ENCODE peak calls at places on chromosomes 6 and 20, in five cellular contexts. J is HepG2, G is H1, Y is K562, E is WTC11. H is an unnamed sample.

GRCh38 chr6:153997221-153997620 is 41.8 kb upstream of the OPRM1 start:
- DNase-seq in J (no peak), G (no peak), Y (no peak), E (no peak), H (no peak)

GRCh38 chr20:373171-373890 is 7.2 kb upstream of the TRIB3 start:
- DNase-seq in J (peak), G (no peak), Y (peak), E (peak), H (no peak)

GRCh38 chr6:77834591-77834996 is 181.8 kb downstream of the MEI4 start:
- DNase-seq in J (peak), G (no peak), Y (no peak), E (no peak), H (no peak)

GRCh38 chr6:152313542-152314482 is 323.4 kb downstream of the SYNE1 start:
- DNase-seq in J (peak), G (no peak), Y (no peak), E (no peak), H (no peak)

GRCh38 chr6:49645139-49645538 is 8.5 kb upstream of the RHAG start:
- DNase-seq in J (no peak), G (no peak), Y (no peak), E (no peak), H (no peak)

GRCh38 chr6:130223508-130223907 is 757 bp upstream of the SAMD3 start:
- DNase-seq in J (no peak), G (no peak), Y (no peak), E (no peak), H (peak)

GRCh38 chr6:150195996-150196417 is 53.2 kb downstream of the PPP1R14C start:
- DNase-seq in J (no peak), G (no peak), Y (no peak), E (no peak), H (no peak)

GRCh38 chr6:21732731-21733130 is 139.2 kb downstream of the SOX4 start:
- DNase-seq in J (no peak), G (no peak), Y (no peak), E (no peak), H (no peak)

GRCh38 chr20:42366626-42367025 is 748.4 kb upstream of the CHD6 start:
- DNase-seq in J (no peak), G (no peak), Y (no peak), E (no peak), H (no peak)

GRCh38 chr6:106609699-106610098 is 19.6 kb downstream of the RTN4IP1 start:
- DNase-seq in J (peak), G (no peak), Y (no peak), E (peak), H (no peak)

GRCh38 chr6:74969591-74970267 is 236.1 kb downstream of the COL12A1 start:
- DNase-seq in J (no peak), G (no peak), Y (no peak), E (no peak), H (no peak)

GRCh38 chr6:23855497-23856116 is 270.4 kb upstream of the NRSN1 start:
- DNase-seq in J (no peak), G (no peak), Y (no peak), E (no peak), H (no peak)

GRCh38 chr6:69610073-69610472 is 186.7 kb downstream of the LMBRD1 start:
- DNase-seq in J (no peak), G (no peak), Y (no peak), E (no peak), H (no peak)

GRCh38 chr6:43584892-43585570 is 9.0 kb downstream of the POLH start:
- DNase-seq in J (no peak), G (no peak), Y (no peak), E (no peak), H (no peak)

GRCh38 chr20:33770005-33770404 is 38.2 kb downstream of the ZNF341 start:
- DNase-seq in J (no peak), G (no peak), Y (no peak), E (no peak), H (no peak)

GRCh38 chr6:152948150-152948768 is 34.6 kb downstream of the FBXO5 start:
- DNase-seq in J (peak), G (no peak), Y (no peak), E (no peak), H (no peak)

GRCh38 chr6:7543761-7544424 is 2.4 kb downstream of the DSP start:
- DNase-seq in J (no peak), G (no peak), Y (no peak), E (no peak), H (no peak)

GRCh38 chr20:3846740-3847418 is at the start of gene MAVS:
- DNase-seq in J (peak), G (peak), Y (peak), E (peak), H (peak)

GRCh38 chr6:155142163-155142901 is 121.5 kb upstream of the CLDN20 start:
- DNase-seq in J (no peak), G (no peak), Y (no peak), E (no peak), H (no peak)

DNA sequence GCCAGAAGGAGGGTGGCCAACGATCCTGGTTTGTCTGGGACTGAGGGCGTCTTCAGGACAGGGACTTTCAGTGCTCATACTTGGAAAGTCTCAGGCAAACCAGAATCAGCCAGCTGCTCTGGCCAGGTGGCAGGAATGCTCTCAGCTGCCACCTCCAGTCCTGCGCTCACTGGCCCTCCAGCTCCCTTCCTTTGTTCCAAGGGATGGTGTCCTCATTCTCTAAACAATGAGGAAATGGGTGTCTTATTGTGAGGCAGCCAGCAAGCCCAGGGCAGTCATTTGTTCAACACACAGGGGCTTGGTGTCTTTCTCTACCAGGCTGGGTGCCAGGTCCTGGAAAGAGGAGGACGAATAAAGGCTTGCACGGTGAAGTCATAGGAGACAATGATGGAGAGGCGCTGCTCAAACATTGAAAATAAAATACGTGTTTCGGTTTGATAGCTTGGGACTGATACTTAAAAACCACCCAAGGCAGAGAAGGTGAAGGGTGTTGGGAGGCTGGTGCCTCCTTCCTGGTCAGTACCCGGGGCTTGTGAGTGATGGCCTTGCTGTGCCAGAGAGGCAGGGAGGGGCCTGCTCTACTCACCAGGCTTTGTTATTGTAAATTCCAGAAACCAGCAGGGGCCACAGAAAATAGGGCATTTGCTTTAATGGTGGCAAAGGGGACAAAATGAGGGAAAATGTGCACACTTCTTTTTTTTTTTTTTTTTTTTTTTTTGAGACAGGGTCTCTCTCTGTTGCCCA is 11.3 kb upstream of the TMEM181 start:
- DNase-seq in J (no peak), G (no peak), Y (no peak), E (no peak), H (no peak)
- TF ChIP-seq ATF2 in J (no peak), G (no peak), Y (no peak), E (no peak), H (no peak)

GRCh38 chr6:17066610-17067009 is 35.2 kb upstream of the STMND1 start:
- DNase-seq in J (no peak), G (no peak), Y (no peak), E (no peak), H (no peak)

GRCh38 chr6:17059820-17060219 is 42.0 kb upstream of the STMND1 start:
- DNase-seq in J (no peak), G (no peak), Y (no peak), E (no peak), H (no peak)

GRCh38 chr6:17061097-17061496 is 40.8 kb upstream of the STMND1 start:
- DNase-seq in J (no peak), G (no peak), Y (no peak), E (no peak), H (no peak)

GRCh38 chr6:17059022-17059421 is 42.8 kb upstream of the STMND1 start:
- DNase-seq in J (no peak), G (no peak), Y (no peak), E (no peak), H (no peak)

DNA sequence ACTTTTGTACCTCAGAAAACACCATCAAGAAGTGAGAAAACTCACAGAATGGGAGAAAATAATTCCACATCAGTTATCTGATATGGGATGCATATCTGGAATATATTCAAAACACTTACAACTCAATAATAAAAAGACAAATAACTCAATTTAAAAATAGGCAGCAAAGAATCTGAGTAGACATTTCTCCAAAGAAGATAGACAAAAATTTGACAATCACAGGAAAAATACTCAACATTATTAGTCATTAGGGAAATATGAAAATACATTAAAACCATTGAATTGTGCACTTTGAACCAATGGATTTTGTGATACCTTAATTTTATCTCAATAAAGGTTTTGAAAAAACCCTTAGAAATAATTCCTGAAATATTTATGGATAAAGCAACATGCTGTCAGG is 36.9 kb upstream of the STMND1 start:
- DNase-seq in J (no peak), G (no peak), Y (no peak), E (no peak), H (no peak)
- TF ChIP-seq ATF2 in J (no peak), G (no peak), Y (no peak), E (no peak), H (no peak)

GRCh38 chr20:11275740-11276139 is 601.9 kb upstream of the JAG1 start:
- DNase-seq in J (no peak), G (no peak), Y (no peak), E (no peak), H (no peak)

GRCh38 chr20:11278461-11278860 is 604.7 kb upstream of the JAG1 start:
- DNase-seq in J (no peak), G (no peak), Y (no peak), E (no peak), H (no peak)

GRCh38 chr20:11274137-11274536 is 600.3 kb upstream of the JAG1 start:
- DNase-seq in J (peak), G (no peak), Y (no peak), E (no peak), H (no peak)

GRCh38 chr20:11281240-11281639 is 607.4 kb upstream of the JAG1 start:
- DNase-seq in J (no peak), G (no peak), Y (no peak), E (no peak), H (no peak)

DNA sequence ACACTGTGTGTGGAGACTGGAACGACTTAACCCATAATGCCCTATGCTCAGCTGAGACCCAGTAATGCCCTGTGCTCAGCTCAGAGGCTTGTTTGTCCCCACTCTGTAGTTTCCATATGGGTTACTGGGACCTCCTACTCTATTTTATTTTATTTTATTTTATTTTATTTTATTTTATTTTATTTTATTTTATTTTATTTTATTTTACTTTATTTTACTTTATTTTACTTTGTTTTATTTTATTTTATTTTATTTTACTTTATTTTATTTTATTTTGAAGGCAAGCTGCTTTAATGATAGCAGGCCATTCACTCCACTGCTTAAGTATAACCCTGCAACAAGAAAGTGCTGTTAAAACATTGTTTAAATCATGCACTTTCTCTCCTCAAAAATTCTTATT is 603.4 kb upstream of the JAG1 start:
- DNase-seq in J (no peak), G (no peak), Y (no peak), E (no peak), H (no peak)
- TF ChIP-seq ATF2 in J (no peak), G (no peak), Y (no peak), E (no peak), H (no peak)

DNA sequence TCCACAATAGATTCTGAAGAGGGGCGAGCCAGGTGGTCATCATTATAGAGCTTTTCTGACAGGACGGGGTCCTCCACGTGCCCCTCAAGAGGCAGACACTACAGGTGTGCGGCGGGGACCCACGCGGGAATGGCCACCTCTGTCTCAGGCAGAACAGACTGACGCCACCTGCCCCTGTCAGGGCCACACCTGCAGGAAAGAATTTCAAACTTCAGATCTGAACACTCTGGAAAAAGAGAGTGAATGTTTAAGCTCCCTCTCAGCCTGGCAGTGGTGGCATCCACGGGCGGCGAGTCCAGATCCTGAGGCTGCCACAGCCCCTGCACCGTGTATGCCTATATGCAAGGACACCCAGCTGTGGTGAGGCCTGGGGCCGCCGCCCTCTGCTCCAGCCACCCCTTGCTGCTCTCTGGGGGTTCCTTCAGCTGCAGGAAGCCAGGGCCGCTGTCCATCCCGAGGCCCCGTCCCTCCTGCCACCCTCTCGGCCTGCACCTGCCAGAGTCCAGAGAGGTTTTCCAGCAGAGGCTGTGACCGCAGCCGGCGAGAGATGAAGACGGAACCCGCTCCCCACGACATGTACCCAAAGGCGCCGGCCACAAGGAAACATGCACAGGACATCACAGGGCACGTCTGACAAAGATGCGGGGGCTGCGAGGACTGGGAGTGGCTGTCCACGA is 234.9 kb downstream of the ERMARD start:
- DNase-seq in J (no peak), G (no peak), Y (no peak), E (no peak), H (no peak)
- TF ChIP-seq ATF2 in J (no peak), G (no peak), Y (no peak), E (no peak), H (no peak)

GRCh38 chr20:38166707-38167233 is 1.7 kb upstream of the TGM2 start:
- DNase-seq in J (no peak), G (no peak), Y (no peak), E (no peak), H (no peak)
- TF ChIP-seq ATF2 in J (no peak), G (no peak), Y (no peak), E (no peak), H (no peak)

H was measured in GM12878.